ENCODE peak calls at places on chromosomes 11 and 22, in six cellular contexts. L is left lung; C is A549; N is NCI-H2081; M is stimulated activated CD8-positive, alpha-beta memory T cell treated with anti-CD3 and anti-CD28 coated beads, Interleukin-2, amount 100 ng/mL, for 48 hours; D is cardiac fibroblast. H is an unnamed sample.

GRCh38 chr11:76207642-76208378 is 1.5 kb upstream of the WNT11 start:
- DNase-seq in M (peak), D (peak), L (peak), N (peak), C (peak), H (peak)

GRCh38 chr22:44623771-44624510 is 78.1 kb upstream of the PRR5 start:
- DNase-seq in N (no peak), L (no peak), M (no peak), C (peak), D (peak), H (no peak)

GRCh38 chr22:44269757-44270555 is 42.8 kb downstream of the SHISAL1 start:
- DNase-seq in L (no peak), M (no peak), D (no peak), N (no peak), C (no peak), H (no peak)

GRCh38 chr11:35559949-35560348 is 34.5 kb upstream of the PAMR1 start:
- DNase-seq in L (no peak), M (no peak), N (no peak), C (no peak), D (no peak), H (no peak)

GRCh38 chr11:120324932-120325810 is at the start of gene TLCD5:
- DNase-seq in L (peak), D (peak), M (peak), N (peak), C (peak), H (no peak)

GRCh38 chr11:2212411-2213251 is 41.0 kb upstream of the TH start:
- DNase-seq in M (no peak), C (no peak), D (no peak), L (no peak), N (no peak), H (no peak)

GRCh38 chr11:64560941-64561340 is 30.1 kb upstream of the SLC22A12 start:
- DNase-seq in D (no peak), C (no peak), M (no peak), L (peak), N (no peak), H (no peak)

GRCh38 chr11:109772846-109773400 is 320.3 kb upstream of the ZC3H12C start:
- DNase-seq in N (peak), C (no peak), M (no peak), L (no peak), D (no peak), H (no peak)

GRCh38 chr11:13339196-13340153 is 61.9 kb downstream of the BMAL1 start:
- DNase-seq in M (no peak), N (no peak), C (peak), L (no peak), D (peak), H (no peak)

GRCh38 chr11:8247312-8247711 is 16.4 kb downstream of the LMO1 start:
- DNase-seq in D (no peak), M (no peak), N (no peak), L (no peak), C (no peak), H (no peak)

GRCh38 chr22:19548964-19549363 is 24.8 kb upstream of the CLDN5 start:
- DNase-seq in D (no peak), N (no peak), L (no peak), M (no peak), C (no peak), H (no peak)

GRCh38 chr11:109426442-109426841 is 4.5 kb downstream of the C11orf87 start:
- DNase-seq in M (no peak), C (no peak), D (peak), L (no peak), N (peak), H (no peak)

GRCh38 chr11:45803981-45804805 is 756 bp upstream of the SLC35C1 start:
- DNase-seq in C (peak), L (peak), N (peak), D (peak), M (peak), H (peak)

GRCh38 chr22:36027960-36028645 is 521 bp downstream of the RBFOX2 start:
- DNase-seq in L (peak), N (peak), M (no peak), D (peak), C (peak), H (no peak)

GRCh38 chr22:23786752-23787599 is at the start of gene SMARCB1:
- DNase-seq in D (peak), C (peak), L (peak), N (peak), M (peak), H (peak)

GRCh38 chr11:104704888-104705287 is 193.4 kb downstream of the CASP12 start:
- DNase-seq in L (no peak), C (no peak), D (no peak), M (no peak), N (no peak), H (no peak)

GRCh38 chr11:8870461-8871282 is 40.3 kb upstream of the AKIP1 start:
- DNase-seq in C (peak), N (peak), D (peak), L (peak), M (no peak), H (no peak)

GRCh38 chr11:33492569-33492968 is 208.1 kb downstream of the C11orf91 start:
- DNase-seq in N (no peak), D (no peak), L (no peak), C (no peak), M (no peak), H (no peak)

GRCh38 chr11:1387521-1387920 is 2.2 kb upstream of the BRSK2 start:
- DNase-seq in D (no peak), C (no peak), M (no peak), N (no peak), L (no peak), H (peak)

GRCh38 chr11:95291946-95292345 is 60.9 kb upstream of the SESN3 start:
- DNase-seq in M (no peak), N (no peak), C (no peak), L (no peak), D (no peak), H (no peak)

GRCh38 chr22:44537016-44537936 is 39.2 kb upstream of the RTL6 start:
- DNase-seq in D (no peak), N (no peak), M (no peak), C (no peak), L (no peak), H (no peak)

GRCh38 chr11:45383229-45383628 is 97.1 kb upstream of the SYT13 start:
- DNase-seq in D (peak), L (no peak), N (no peak), C (no peak), M (no peak), H (no peak)

GRCh38 chr11:94060401-94060800 is 39.2 kb downstream of the HEPHL1 start:
- DNase-seq in D (no peak), L (no peak), N (no peak), M (no peak), C (no peak), H (no peak)

GRCh38 chr11:30244255-30244654 is 13.4 kb downstream of the FSHB start:
- DNase-seq in D (peak), C (peak), M (no peak), L (no peak), N (no peak), H (no peak)

GRCh38 chr22:19086944-19087343 is 35.3 kb downstream of the DGCR2 start:
- DNase-seq in C (no peak), D (peak), M (no peak), L (no peak), N (no peak), H (peak)

GRCh38 chr11:19820100-19820499 is 107.5 kb downstream of the NAV2 start:
- DNase-seq in L (peak), D (no peak), C (no peak), N (no peak), M (no peak), H (no peak)

GRCh38 chr11:11581493-11581880 is 40.3 kb downstream of the GALNT18 start:
- DNase-seq in L (no peak), C (no peak), N (no peak), D (no peak), M (no peak), H (no peak)

GRCh38 chr11:70501026-70501901 is 102.9 kb downstream of the CTTN start:
- DNase-seq in L (peak), D (peak), C (no peak), N (no peak), M (no peak), H (peak)

GRCh38 chr11:61754534-61755482 is 2.4 kb downstream of the MYRF start:
- DNase-seq in D (no peak), N (no peak), C (no peak), M (no peak), L (no peak), H (no peak)

GRCh38 chr11:69252494-69252845 is 41.5 kb upstream of the MYEOV start:
- DNase-seq in L (no peak), C (no peak), D (no peak), M (no peak), N (no peak), H (no peak)